ENCODE peak calls at places on chromosomes 11 and 22, in ten cellular contexts. Z is GM23338, A is stomach, J is HCT116, O is K562, W is suprapubic skin, X is Panc1, N is H1, R is transverse colon, S is HL-60. E is an unnamed sample.

GRCh38 chr11:42205518-42205917 is 746.1 kb upstream of the LRRC4C start:
- DNase-seq in Z (no peak), A (no peak), J (no peak), O (no peak), W (no peak), X (no peak), N (no peak), R (no peak), S (no peak), E (no peak)

GRCh38 chr11:124294697-124295096 is 19.1 kb downstream of the OR8D1 start:
- DNase-seq in Z (no peak), A (no peak), J (no peak), O (no peak), W (no peak), X (no peak), N (no peak), R (no peak), S (peak; percentile 11), E (no peak)

GRCh38 chr11:9363954-9364912 is 20.2 kb upstream of the IPO7 start:
- DNase-seq in Z (peak; percentile 98), A (peak; percentile 96), J (peak; percentile 97), O (peak; percentile 91), W (peak; percentile 97), X (peak; percentile 95), N (peak; percentile 89), R (peak; percentile 96), S (peak; percentile 93), E (peak; percentile 97)

GRCh38 chr11:75811485-75811884 is 3.5 kb upstream of the UVRAG start:
- DNase-seq in Z (no peak), A (no peak), J (no peak), O (no peak), W (no peak), X (no peak), N (no peak), R (no peak), S (no peak), E (no peak)

GRCh38 chr11:7449841-7450214 is 35.5 kb upstream of the OLFML1 start:
- DNase-seq in Z (no peak), A (no peak), J (no peak), O (no peak), W (no peak), X (no peak), N (no peak), R (no peak), S (no peak), E (no peak)

GRCh38 chr11:235180-235997 is 753 bp downstream of the SIRT3 start:
- DNase-seq in Z (no peak), A (no peak), J (no peak), O (no peak), W (no peak), X (no peak), N (no peak), R (no peak), S (no peak), E (no peak)

GRCh38 chr22:48581821-48582469 is 1245.7 kb downstream of the BRD1 start:
- DNase-seq in Z (no peak), A (no peak), J (no peak), O (no peak), W (no peak), X (no peak), N (no peak), R (no peak), S (no peak), E (no peak)

GRCh38 chr22:31611065-31611760 is 50.8 kb downstream of the PISD start:
- DNase-seq in Z (no peak), A (no peak), J (no peak), O (no peak), W (no peak), X (no peak), N (no peak), R (no peak), S (no peak), E (peak; percentile 76)

GRCh38 chr11:69662806-69663205 is 12.3 kb downstream of the LTO1 start:
- DNase-seq in Z (no peak), A (no peak), J (no peak), O (no peak), W (no peak), X (no peak), N (no peak), R (no peak), S (no peak), E (peak; percentile 58)

GRCh38 chr11:10395196-10395897 is 59.7 kb upstream of the AMPD3 start:
- DNase-seq in Z (no peak), A (no peak), J (no peak), O (no peak), W (no peak), X (no peak), N (no peak), R (no peak), S (no peak), E (no peak)

GRCh38 chr11:10396771-10397170 is 58.3 kb upstream of the AMPD3 start:
- DNase-seq in Z (no peak), A (no peak), J (no peak), O (no peak), W (no peak), X (no peak), N (no peak), R (no peak), S (no peak), E (no peak)

GRCh38 chr11:10392680-10393079 is 62.4 kb upstream of the AMPD3 start:
- DNase-seq in Z (no peak), A (no peak), J (no peak), O (no peak), W (no peak), X (no peak), N (no peak), R (no peak), S (no peak), E (no peak)

GRCh38 chr11:10397226-10397987 is 57.7 kb upstream of the AMPD3 start:
- DNase-seq in Z (no peak), A (no peak), J (no peak), O (no peak), W (no peak), X (no peak), N (no peak), R (no peak), S (no peak), E (no peak)

DNA sequence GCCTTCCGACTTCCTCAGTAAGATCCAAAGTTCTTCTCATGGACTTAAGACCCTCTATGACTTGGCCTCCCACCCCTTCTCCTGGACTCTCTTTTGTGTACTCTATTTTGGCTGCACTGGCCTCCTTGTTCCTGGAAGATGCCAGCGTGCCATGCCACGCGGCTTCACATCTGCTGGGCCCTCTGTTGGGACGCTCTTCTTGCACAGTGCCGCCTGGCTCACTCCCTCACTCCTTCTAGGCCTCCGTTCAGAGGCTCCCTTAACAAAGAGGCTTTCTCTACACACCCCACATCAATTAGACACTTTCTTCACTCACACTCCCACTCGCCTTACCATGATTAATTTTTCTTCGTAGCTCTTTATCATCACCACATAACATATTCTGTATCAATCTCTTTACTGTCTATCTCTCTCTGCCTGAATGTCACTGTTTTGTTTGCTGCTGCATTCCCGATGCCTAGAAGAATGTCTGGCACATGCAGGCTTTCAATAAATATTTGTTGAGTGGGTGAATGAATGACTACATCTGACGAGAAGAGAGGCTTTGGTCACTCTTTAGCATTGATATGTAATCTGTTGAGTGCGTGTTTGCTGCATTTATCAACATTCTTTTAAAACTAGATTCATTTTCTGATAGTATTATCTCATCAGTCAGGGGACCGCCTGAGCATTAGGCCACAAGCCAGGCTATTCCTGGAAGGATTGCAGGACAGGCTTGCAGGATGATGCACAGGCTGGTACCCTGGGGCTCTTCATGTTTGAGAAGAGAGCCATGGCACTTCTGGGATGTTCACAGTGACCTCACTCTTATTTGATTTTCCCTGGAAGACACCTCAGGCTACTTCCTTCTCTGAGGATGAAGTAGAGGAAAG is 60.6 kb upstream of the AMPD3 start:
- DNase-seq in Z (no peak), A (no peak), J (no peak), O (no peak), W (no peak), X (no peak), N (no peak), R (no peak), S (no peak), E (no peak)
- TF ChIP-seq POLR2AphosphoS5 in Z (no peak), A (no peak), J (no peak), O (no peak), W (no peak), X (no peak), N (no peak), R (no peak), S (no peak), E (no peak)

GRCh38 chr11:96357794-96358193 is 14.8 kb upstream of the MAML2 start:
- DNase-seq in Z (no peak), A (no peak), J (no peak), O (no peak), W (no peak), X (no peak), N (no peak), R (no peak), S (no peak), E (no peak)

GRCh38 chr11:96356837-96357236 is 13.8 kb upstream of the MAML2 start:
- DNase-seq in Z (no peak), A (no peak), J (no peak), O (no peak), W (no peak), X (no peak), N (no peak), R (no peak), S (no peak), E (no peak)

GRCh38 chr11:96361778-96362177 is 18.8 kb upstream of the MAML2 start:
- DNase-seq in Z (no peak), A (no peak), J (no peak), O (peak; percentile 30), W (no peak), X (no peak), N (no peak), R (no peak), S (no peak), E (no peak)

DNA sequence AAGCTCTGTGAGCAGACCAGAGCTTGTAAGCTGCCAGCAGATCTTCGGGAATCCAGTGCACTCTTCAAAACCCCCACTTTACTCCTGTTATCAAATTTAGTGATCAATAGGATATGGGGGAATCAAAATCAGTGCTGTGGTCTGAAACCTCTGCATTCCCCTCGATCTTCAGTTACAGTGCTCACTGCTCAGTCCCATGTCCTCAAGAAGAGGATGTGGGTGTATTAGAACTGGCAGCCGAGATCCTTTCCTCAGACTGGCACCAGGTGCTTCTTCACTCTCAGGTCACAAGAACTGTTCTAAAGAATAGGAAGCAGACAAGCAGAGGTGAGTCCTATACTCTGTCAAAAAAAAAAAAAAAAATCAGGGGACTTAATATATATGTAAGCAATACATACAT is 15.3 kb upstream of the MAML2 start:
- DNase-seq in Z (no peak), A (no peak), J (no peak), O (no peak), W (no peak), X (no peak), N (no peak), R (no peak), S (no peak), E (no peak)
- H3K27ac ChIP-seq in Z (no peak overlapping the region), A (no peak overlapping the region), J (no peak overlapping the region), O (no peak overlapping the region), W (no peak overlapping the region), X (no peak overlapping the region), N (no peak overlapping the region), R (no peak overlapping the region), S (no peak overlapping the region), E (no peak overlapping the region)

GRCh38 chr11:62464655-62465054 is 45.8 kb downstream of the SCGB1A1 start:
- DNase-seq in Z (no peak), A (no peak), J (no peak), O (no peak), W (no peak), X (no peak), N (no peak), R (no peak), S (no peak), E (no peak)
- TF ChIP-seq CTCF in Z (no peak), A (no peak), J (no peak), O (no peak), W (no peak), X (no peak), N (no peak), R (no peak), S (no peak), E (no peak)

GRCh38 chr11:66341502-66342126 is 3.3 kb downstream of the BRMS1 start:
- DNase-seq in Z (no peak), A (no peak), J (no peak), O (no peak), W (no peak), X (no peak), N (no peak), R (no peak), S (no peak), E (peak; percentile 56)
- TF ChIP-seq POLR2AphosphoS5 in Z (no peak), A (no peak), J (no peak), O (no peak), W (no peak), X (no peak), N (no peak), R (no peak), S (no peak), E (no peak)